ENCODE peak calls at places on chromosomes 4 and X, in seven cellular contexts. L, Z, I, B, T, X and C are unnamed samples.
A peak's percentile ranks its signal among the peaks of the same experiment; 100 is the strongest.

GRCh38 chrX:41081821-41082220 is 3.4 kb upstream of the USP9X start:
- DNase-seq in L (no peak), Z (no peak), I (no peak), B (no peak), T (no peak), X (no peak), C (no peak)

GRCh38 chr4:125368684-125369083 is 53.9 kb downstream of the FAT4 start:
- DNase-seq in L (no peak), Z (peak; percentile 60), I (no peak), B (no peak), T (no peak), X (no peak), C (no peak)

GRCh38 chr4:14650127-14650526 is 352.2 kb upstream of the CPEB2 start:
- DNase-seq in L (no peak), Z (no peak), I (no peak), B (no peak), T (no peak), X (no peak), C (no peak)

GRCh38 chr4:150679018-150679766 is 97.2 kb downstream of the MAB21L2 start:
- DNase-seq in L (no peak), Z (no peak), I (no peak), B (no peak), T (no peak), X (no peak), C (no peak)

GRCh38 chrX:789096-789495 is 158.5 kb downstream of the SHOX start:
- DNase-seq in L (no peak), Z (no peak), I (no peak), B (no peak), T (no peak), X (no peak), C (no peak)

GRCh38 chr4:16707874-16708273 is 190.6 kb downstream of the LDB2 start:
- DNase-seq in L (no peak), Z (no peak), I (no peak), B (no peak), T (no peak), X (no peak), C (no peak)

GRCh38 chr4:147854154-147854553 is 122.3 kb downstream of the ARHGAP10 start:
- DNase-seq in L (no peak), Z (no peak), I (no peak), B (no peak), T (no peak), X (no peak), C (no peak)

GRCh38 chrX:10722804-10723364 is 102.5 kb upstream of the MID1 start:
- DNase-seq in L (no peak), Z (peak; percentile 60), I (peak; percentile 46), B (peak; percentile 51), T (no peak), X (peak; percentile 45), C (peak; percentile 45)

GRCh38 chrX:100720301-100720700 is 11.6 kb downstream of the SYTL4 start:
- DNase-seq in L (no peak), Z (peak; percentile 42), I (no peak), B (no peak), T (no peak), X (no peak), C (no peak)

GRCh38 chrX:40420899-40421729 is 159.7 kb upstream of the ATP6AP2 start:
- DNase-seq in L (no peak), Z (no peak), I (no peak), B (no peak), T (no peak), X (no peak), C (no peak)

GRCh38 chr4:180550106-180550505 is 1693.1 kb upstream of the TENM3 start:
- DNase-seq in L (no peak), Z (no peak), I (peak; percentile 55), B (no peak), T (no peak), X (no peak), C (no peak)

GRCh38 chr4:176002007-176002623 is 63.5 kb upstream of the WDR17 start:
- DNase-seq in L (no peak), Z (peak; percentile 12), I (peak; percentile 78), B (peak; percentile 33), T (peak; percentile 79), X (peak; percentile 51), C (no peak)

DNA sequence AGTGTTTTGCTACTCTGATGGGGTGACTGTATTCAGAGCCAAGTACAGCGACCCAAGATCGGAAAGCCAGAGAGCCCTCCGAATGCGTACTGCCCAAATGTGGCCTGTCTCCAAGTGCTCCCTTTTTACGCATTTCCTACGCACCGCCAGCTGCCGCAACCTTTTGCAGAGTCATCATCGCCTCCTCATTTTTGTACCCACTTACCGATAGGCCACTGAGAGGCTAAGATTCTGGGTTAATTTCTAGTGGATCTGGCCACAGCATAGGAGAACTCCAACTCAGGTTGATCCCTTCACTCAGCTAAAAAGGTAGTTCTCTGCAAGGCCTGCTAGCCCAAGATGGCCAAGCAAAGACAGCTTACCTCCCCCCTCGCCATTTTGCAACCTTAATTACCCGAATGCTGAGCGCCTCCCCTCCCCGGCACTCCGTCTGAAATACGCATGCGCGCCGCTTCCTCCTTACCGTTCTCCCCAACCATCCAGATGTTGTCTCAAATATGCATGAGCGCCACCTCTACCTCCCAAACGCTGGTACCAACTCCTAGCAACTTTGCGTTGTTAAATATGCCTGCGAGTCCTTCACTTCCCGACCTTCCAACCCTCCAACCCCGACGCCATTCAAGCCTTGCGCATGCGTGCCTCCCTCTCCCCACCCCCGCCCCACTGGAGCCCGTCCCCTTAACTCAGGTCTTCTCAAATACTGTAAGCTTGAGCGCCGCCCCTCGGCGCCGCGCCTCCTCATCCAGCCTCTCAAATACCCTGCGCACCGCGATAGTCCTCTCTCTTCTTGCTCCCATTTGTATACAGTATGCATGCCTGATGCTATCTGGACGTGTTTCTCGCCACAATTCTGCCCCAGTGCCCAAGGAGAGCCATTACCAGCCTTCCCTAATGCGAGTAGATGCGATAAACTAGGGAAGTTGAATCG is 11.8 kb upstream of the ZCCHC13 start:
- DNase-seq in L (peak; percentile 80), Z (peak; percentile 93), I (peak; percentile 88), B (peak; percentile 77), T (peak; percentile 90), X (peak; percentile 84), C (peak; percentile 79)
- TF ChIP-seq CTCF in L (no peak), Z (peak; percentile 46), I (peak; percentile 29), B (peak; percentile 17), T (no peak), X (no peak), C (no peak)

DNA sequence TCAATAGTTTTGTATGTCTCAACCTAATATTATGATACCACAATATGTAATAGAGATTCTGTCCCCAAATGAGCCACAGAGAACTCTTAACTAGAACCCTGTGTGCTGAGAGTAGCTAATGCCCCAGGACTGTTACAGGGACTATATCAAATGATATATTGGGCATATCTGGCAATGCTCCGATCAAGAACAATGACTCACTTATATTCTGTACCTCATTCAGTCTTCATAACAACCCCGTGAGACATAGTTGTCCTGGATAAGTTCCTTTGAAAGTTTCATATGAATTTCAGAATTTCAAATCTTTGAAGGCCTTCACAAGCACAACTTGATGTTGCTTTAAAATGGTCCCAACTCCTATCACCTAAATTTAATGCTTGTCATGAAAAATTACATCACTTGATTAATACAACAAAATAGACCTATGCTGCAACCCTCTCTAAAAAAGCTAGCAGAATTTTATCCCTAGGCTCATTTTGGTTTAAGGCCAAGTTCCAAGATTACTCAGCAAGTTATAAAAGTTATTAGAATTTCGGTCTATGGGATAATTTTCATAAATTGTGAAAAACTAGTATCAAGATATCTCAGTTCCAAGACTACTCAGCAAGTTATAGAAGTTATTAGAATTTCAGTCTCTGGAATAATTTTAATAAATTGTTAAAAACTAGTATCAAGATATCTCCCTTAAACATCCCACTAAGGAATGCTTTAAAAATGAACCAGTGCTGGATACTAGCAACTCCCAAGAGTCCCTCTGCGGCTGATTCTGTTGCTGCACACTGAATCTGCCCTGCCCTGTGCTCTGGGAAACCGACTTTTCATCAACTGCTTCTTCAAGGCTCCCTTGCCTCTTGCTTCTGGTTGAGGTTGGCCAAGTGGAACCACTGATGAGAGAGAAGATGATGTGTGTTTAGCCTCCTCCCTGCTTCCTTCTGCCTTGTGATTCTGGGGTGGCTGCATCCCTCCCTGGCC is 6.0 kb upstream of the ANXA3 start:
- DNase-seq in L (no peak), Z (no peak), I (no peak), B (no peak), T (no peak), X (no peak), C (no peak)
- H3K9me3 ChIP-seq in L (no peaks in the 10 kb centered on the region), Z (no peaks in the 10 kb centered on the region), I (no peaks in the 10 kb centered on the region), B (no peaks in the 10 kb centered on the region), T (no peaks in the 10 kb centered on the region), X (no peaks in the 10 kb centered on the region), C (no peaks in the 10 kb centered on the region)

GRCh38 chr4:73315091-73315490 is 56.5 kb upstream of the ANKRD17 start:
- DNase-seq in L (no peak), Z (no peak), I (no peak), B (no peak), T (no peak), X (no peak), C (no peak)

GRCh38 chr4:73312967-73313366 is 54.4 kb upstream of the ANKRD17 start:
- DNase-seq in L (no peak), Z (no peak), I (no peak), B (no peak), T (no peak), X (no peak), C (no peak)

GRCh38 chr4:73309211-73309610 is 50.6 kb upstream of the ANKRD17 start:
- DNase-seq in L (no peak), Z (no peak), I (no peak), B (no peak), T (no peak), X (no peak), C (no peak)

GRCh38 chr4:73308286-73308685 is 49.7 kb upstream of the ANKRD17 start:
- DNase-seq in L (no peak), Z (no peak), I (no peak), B (no peak), T (no peak), X (no peak), C (no peak)

DNA sequence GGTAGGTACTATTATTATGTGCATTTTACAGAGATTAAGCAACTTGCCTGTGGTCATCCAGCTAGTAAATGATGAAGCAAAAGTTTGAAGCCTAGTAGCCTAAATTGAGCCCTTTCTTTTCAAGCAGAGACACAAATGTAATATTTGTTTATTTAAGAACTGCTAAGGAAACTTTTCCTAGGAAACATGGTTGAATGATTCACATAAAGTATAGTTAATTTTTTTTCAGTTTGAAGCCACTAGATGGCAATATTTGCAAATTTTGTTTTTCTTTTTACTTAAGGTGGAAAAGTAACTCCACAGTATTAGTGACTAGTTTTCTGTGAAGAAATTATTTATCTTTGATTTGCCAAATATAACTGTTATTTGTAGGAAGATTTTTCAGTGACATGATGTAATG is 52.8 kb upstream of the ANKRD17 start:
- DNase-seq in L (no peak), Z (peak; percentile 11), I (no peak), B (no peak), T (no peak), X (no peak), C (no peak)
- TF ChIP-seq CTCF in L (peak; percentile 61), Z (peak; percentile 43), I (peak; percentile 56), B (peak; percentile 47), T (no peak), X (no peak), C (no peak)

DNA sequence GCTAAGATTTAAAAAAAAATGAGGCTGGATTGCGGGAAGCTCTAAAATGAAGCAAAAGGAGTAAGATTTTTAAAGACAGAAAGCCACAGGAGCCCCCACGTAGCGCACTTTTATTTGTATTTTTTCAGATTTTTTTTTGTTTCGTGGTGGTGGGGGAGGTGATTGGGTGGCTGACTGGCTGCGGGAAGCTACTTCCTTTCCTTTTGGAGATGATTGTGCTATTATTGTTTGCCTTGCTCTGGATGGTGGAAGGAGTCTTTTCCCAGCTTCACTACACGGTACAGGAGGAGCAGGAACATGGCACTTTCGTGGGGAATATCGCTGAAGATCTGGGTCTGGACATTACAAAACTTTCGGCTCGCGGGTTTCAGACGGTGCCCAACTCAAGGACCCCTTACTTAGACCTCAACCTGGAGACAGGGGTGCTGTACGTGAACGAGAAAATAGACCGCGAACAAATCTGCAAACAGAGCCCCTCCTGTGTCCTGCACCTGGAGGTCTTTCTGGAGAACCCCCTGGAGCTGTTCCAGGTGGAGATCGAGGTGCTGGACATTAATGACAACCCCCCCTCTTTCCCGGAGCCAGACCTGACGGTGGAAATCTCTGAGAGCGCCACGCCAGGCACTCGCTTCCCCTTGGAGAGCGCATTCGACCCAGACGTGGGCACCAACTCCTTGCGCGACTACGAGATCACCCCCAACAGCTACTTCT is 993 bp downstream of the PCDH10 start:
- DNase-seq in L (no peak), Z (peak; percentile 24), I (peak; percentile 26), B (no peak), T (no peak), X (no peak), C (no peak)
- H3K9me3 ChIP-seq in L (no peaks in the 10 kb centered on the region), Z (no peaks in the 10 kb centered on the region), I (no peaks in the 10 kb centered on the region), B (no peaks in the 10 kb centered on the region), T (no peaks in the 10 kb centered on the region), X (no peaks in the 10 kb centered on the region), C (no peaks in the 10 kb centered on the region)